ENCODE peak calls at places on chromosomes 4 and X, in eight cellular contexts. A is fibroblast of the aortic adventitia, J is AG09309, D is HepG2, S is dorsolateral prefrontal cortex, H is right atrium auricular region, C is tibial nerve, F is endodermal cell. N is an unnamed sample.

GRCh38 chrX:33062016-33062415 is 149.3 kb downstream of the DMD start:
- DNase-seq in J (no peak), D (no peak), A (no peak), S (no peak), C (no peak), H (no peak), F (no peak), N (no peak)

GRCh38 chr4:156781852-156782251 is 189.7 kb downstream of the PDGFC start:
- DNase-seq in C (no peak), H (no peak), D (no peak), S (no peak), A (peak), J (no peak), F (no peak), N (no peak)

GRCh38 chrX:138150709-138151108 is 560.8 kb downstream of the FGF13 start:
- DNase-seq in S (no peak), A (no peak), C (no peak), H (no peak), J (no peak), D (no peak), F (no peak), N (no peak)

GRCh38 chr4:99028187-99028586 is 32.7 kb downstream of the METAP1 start:
- DNase-seq in C (no peak), F (no peak), S (no peak), H (no peak), J (no peak), A (no peak), D (peak), N (no peak)

GRCh38 chr4:110059556-110060191 is 138.7 kb downstream of the ELOVL6 start:
- DNase-seq in D (no peak), A (peak), C (no peak), J (no peak), F (no peak), H (no peak), S (no peak), N (no peak)

GRCh38 chrX:38970845-38971244 is 169.6 kb downstream of the MID1IP1 start:
- DNase-seq in C (no peak), D (no peak), A (no peak), S (no peak), F (no peak), J (no peak), H (no peak), N (no peak)

GRCh38 chr4:38275331-38275821 is 315.2 kb downstream of the PTTG2 start:
- DNase-seq in A (no peak), D (peak), C (no peak), S (no peak), J (no peak), F (peak), H (no peak), N (no peak)

GRCh38 chr4:5988086-5988845 is 30.0 kb downstream of the C4orf50 start:
- DNase-seq in J (no peak), A (no peak), C (no peak), H (no peak), S (no peak), D (no peak), F (peak), N (no peak)

GRCh38 chrX:2228466-2228865 is 272.3 kb downstream of the DHRSX start:
- DNase-seq in S (no peak), D (no peak), A (no peak), F (no peak), J (no peak), H (no peak), C (no peak), N (no peak)

GRCh38 chr4:52836653-52837052 is 25.5 kb upstream of the RASL11B start:
- DNase-seq in H (no peak), F (no peak), A (no peak), C (no peak), J (peak), S (no peak), D (no peak), N (no peak)

GRCh38 chrX:40418413-40419195 is 162.2 kb upstream of the ATP6AP2 start:
- DNase-seq in H (no peak), D (no peak), J (no peak), C (no peak), A (no peak), S (no peak), F (no peak), N (peak)

GRCh38 chrX:9340619-9341304 is 124.1 kb upstream of the TBL1X start:
- DNase-seq in C (no peak), J (no peak), D (no peak), S (peak), F (peak), A (peak), H (no peak), N (no peak)

GRCh38 chrX:74705269-74705668 is 90.8 kb upstream of the RLIM start:
- DNase-seq in H (no peak), D (no peak), C (no peak), F (no peak), S (no peak), A (no peak), J (no peak), N (no peak)

GRCh38 chrX:108735087-108735679 is 1.2 kb downstream of the IRS4 start:
- DNase-seq in A (no peak), H (no peak), D (no peak), J (no peak), S (no peak), F (peak), C (no peak), N (no peak)

GRCh38 chrX:134764202-134764785 is 106.0 kb upstream of the PLAC1 start:
- DNase-seq in A (peak), C (no peak), H (no peak), D (peak), S (no peak), J (no peak), F (no peak), N (no peak)

GRCh38 chr4:122776916-122777315 is 44.4 kb downstream of the BBS12 start:
- DNase-seq in J (no peak), H (no peak), A (peak), C (no peak), F (no peak), S (no peak), D (no peak), N (no peak)

GRCh38 chr4:61079427-61079826 is 120.7 kb upstream of the ADGRL3 start:
- DNase-seq in S (no peak), D (no peak), J (no peak), C (no peak), H (no peak), A (no peak), F (no peak), N (peak)

GRCh38 chrX:123764967-123765871 is 32.4 kb upstream of the THOC2 start:
- DNase-seq in S (peak), F (peak), J (no peak), H (peak), A (peak), D (no peak), C (peak), N (peak)

GRCh38 chr4:11698846-11699590 is 270.3 kb upstream of the HS3ST1 start:
- DNase-seq in D (no peak), J (no peak), C (no peak), S (no peak), H (no peak), F (no peak), A (peak), N (peak)

GRCh38 chr4:47145630-47146029 is 114.3 kb downstream of the GABRB1 start:
- DNase-seq in H (no peak), S (no peak), F (no peak), D (peak), J (no peak), A (peak), C (no peak), N (peak)

GRCh38 chrX:52015794-52016193 is 53.2 kb downstream of the MAGED4B start:
- DNase-seq in J (no peak), F (no peak), S (no peak), A (no peak), H (no peak), D (no peak), C (no peak), N (no peak)

GRCh38 chrX:154409222-154409871 is at the start of gene DNASE1L1:
- DNase-seq in F (peak), S (no peak), H (peak), C (peak), A (peak), D (peak), J (peak), N (peak)

GRCh38 chrX:133089411-133089810 is 7.5 kb downstream of the USP26 start:
- DNase-seq in F (no peak), H (no peak), J (no peak), A (no peak), S (no peak), D (no peak), C (no peak), N (no peak)

GRCh38 chrX:19389217-19389616 is 45.5 kb downstream of the PDHA1 start:
- DNase-seq in C (no peak), J (no peak), H (peak), S (no peak), F (peak), D (no peak), A (no peak), N (no peak)

GRCh38 chrX:107684956-107685385 is 56.7 kb downstream of the PRPS1 start:
- DNase-seq in J (no peak), F (peak), S (no peak), C (peak), D (no peak), A (peak), H (peak), N (no peak)

GRCh38 chr4:108433832-108434231 is 186.5 kb upstream of the RPL34 start:
- DNase-seq in A (peak), H (no peak), F (no peak), S (no peak), C (no peak), D (no peak), J (peak), N (no peak)

GRCh38 chrX:21955398-21956189 is 15.1 kb downstream of the SMS start:
- DNase-seq in C (no peak), H (no peak), A (no peak), S (no peak), J (no peak), F (peak), D (no peak), N (no peak)

GRCh38 chr4:185941476-185941875 is 127.5 kb upstream of the TLR3 start:
- DNase-seq in H (no peak), J (no peak), A (peak), D (no peak), C (no peak), S (no peak), F (no peak), N (no peak)

GRCh38 chr4:41693629-41694028 is 54.9 kb downstream of the PHOX2B start:
- DNase-seq in H (no peak), F (no peak), S (no peak), C (no peak), J (peak), A (peak), D (peak), N (peak)

GRCh38 chr4:105236202-105236916 is 89.7 kb downstream of the TET2 start:
- DNase-seq in F (no peak), A (no peak), S (no peak), H (no peak), C (no peak), J (no peak), D (no peak), N (no peak)

GRCh38 chr4:7798215-7798995 is 141.3 kb downstream of the AFAP1 start:
- DNase-seq in J (no peak), C (no peak), H (no peak), S (no peak), A (peak), F (no peak), D (no peak), N (no peak)

GRCh38 chrX:9829308-9830267 is 43.4 kb downstream of the SHROOM2 start:
- DNase-seq in A (no peak), H (no peak), C (no peak), F (no peak), D (no peak), J (peak), S (no peak), N (peak)

GRCh38 chr4:165118256-165118909 is 5.7 kb upstream of the TMEM192 start:
- DNase-seq in H (no peak), J (no peak), F (no peak), S (no peak), D (no peak), A (no peak), C (no peak), N (no peak)

GRCh38 chr4:153258750-153259149 is 54.5 kb downstream of the TRIM2 start:
- DNase-seq in J (no peak), D (no peak), A (no peak), C (no peak), H (no peak), F (peak), S (no peak), N (no peak)

GRCh38 chr4:153259679-153260078 is 55.4 kb downstream of the TRIM2 start:
- DNase-seq in D (no peak), J (no peak), S (no peak), A (no peak), H (no peak), F (no peak), C (no peak), N (no peak)

GRCh38 chr4:153261431-153261830 is 57.2 kb downstream of the TRIM2 start:
- DNase-seq in C (no peak), J (peak), S (no peak), F (no peak), H (no peak), A (no peak), D (no peak), N (no peak)

GRCh38 chr4:153260553-153261306 is 56.5 kb downstream of the TRIM2 start:
- DNase-seq in S (no peak), F (no peak), H (no peak), C (no peak), A (peak), J (peak), D (no peak), N (no peak)

DNA sequence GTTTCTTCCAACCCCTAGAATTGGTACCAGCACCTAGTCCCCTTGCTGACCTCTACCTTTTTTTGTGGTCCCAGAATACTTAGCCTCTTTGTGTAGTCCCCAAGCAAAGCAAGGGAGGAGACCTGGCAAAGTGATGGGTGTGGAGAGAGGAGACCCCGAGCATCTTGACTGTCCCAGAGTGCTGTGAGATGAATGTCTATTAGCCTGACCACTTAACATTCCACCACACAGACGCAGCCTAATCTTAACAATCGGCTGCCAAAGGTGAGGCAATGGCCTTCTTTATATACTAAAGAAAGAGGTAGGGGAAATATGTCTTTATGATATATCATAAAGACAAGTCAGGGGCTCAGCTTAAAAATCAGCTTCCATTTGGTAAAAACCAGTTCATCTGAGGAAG is 55.9 kb downstream of the TRIM2 start:
- DNase-seq in F (peak), J (no peak), A (peak), H (no peak), C (no peak), S (no peak), D (no peak), N (no peak)
- TF ChIP-seq CTCF in F (no peak), J (no peak), A (no peak), H (no peak), C (no peak), S (no peak), D (no peak), N (no peak)

DNA sequence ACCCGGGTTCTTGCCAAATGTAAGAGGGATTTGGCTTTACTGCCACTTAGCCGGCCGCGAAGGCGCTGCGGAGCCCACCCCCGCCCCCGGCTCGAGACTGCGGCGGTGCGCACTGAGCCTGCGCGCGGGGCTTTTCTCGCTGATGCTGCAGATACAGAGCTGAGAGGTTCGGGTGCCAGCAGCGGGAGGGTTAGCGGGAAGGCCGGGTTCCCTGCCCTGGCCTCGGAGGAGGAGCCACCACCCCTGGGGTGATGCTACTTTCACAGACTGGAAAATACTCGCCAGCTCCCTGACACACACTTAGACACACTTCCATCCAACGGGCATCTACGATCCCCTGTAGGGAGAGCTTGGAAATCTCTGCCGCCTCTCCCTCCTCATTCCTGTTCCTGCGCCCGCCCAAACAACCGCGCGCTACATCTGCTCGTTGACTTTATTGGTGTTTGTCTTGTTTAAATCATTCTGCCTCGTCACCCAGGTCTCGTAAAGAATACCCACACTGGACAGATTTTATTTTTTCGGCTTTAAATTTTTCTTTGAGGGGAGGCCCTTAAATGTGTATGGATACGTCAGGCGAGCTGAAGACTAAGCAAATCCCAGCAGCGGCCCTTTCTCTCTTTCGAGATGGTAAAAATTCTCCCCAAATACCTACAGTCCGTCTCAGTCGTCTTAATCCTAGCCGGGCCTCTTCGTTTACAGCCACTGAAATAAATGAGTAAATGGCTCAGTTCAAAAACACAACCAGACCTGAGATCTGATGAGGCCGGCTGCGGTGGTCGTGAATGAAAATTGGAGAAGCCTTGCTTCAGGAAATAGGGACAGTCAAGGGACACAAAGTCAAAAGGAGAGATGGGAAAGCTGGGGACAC is 1.9 kb upstream of the PCDH7 start:
- DNase-seq in F (peak), A (peak), H (no peak), S (no peak), C (no peak), J (no peak), D (no peak), N (no peak)
- H3K4me3 ChIP-seq in F (peak), A (peak), H (peak), S (peak), C (peak), J (peak), D (no peak), N (peak)

GRCh38 chrX:94107981-94108380 is 434.0 kb downstream of the FAM133A start:
- DNase-seq in S (no peak), H (no peak), A (no peak), D (no peak), F (no peak), C (no peak), J (no peak), N (no peak)
- TF ChIP-seq CTCF in S (no peak), H (no peak), A (peak), D (no peak), F (peak), C (no peak), J (peak), N (no peak)

GRCh38 chrX:106168107-106168506 is at the start of gene PWWP3B:
- DNase-seq in C (peak), D (no peak), H (no peak), A (no peak), S (no peak), F (peak), J (no peak), N (peak)
- H3K4me3 ChIP-seq in C (peak), D (no peak), H (no peak), A (no peak), S (peak), F (peak), J (no peak), N (peak)

GRCh38 chr4:147839651-147840050 is 107.8 kb downstream of the ARHGAP10 start:
- DNase-seq in F (no peak), H (no peak), C (no peak), J (no peak), D (no peak), S (no peak), A (no peak), N (no peak)

GRCh38 chr4:147842573-147842972 is 110.7 kb downstream of the ARHGAP10 start:
- DNase-seq in S (no peak), J (no peak), A (peak), F (no peak), H (no peak), D (no peak), C (no peak), N (no peak)

GRCh38 chr4:147846318-147847135 is 114.6 kb downstream of the ARHGAP10 start:
- DNase-seq in C (no peak), S (no peak), D (no peak), J (no peak), H (no peak), F (no peak), A (no peak), N (no peak)

GRCh38 chr4:147840846-147841732 is 109.2 kb downstream of the ARHGAP10 start:
- DNase-seq in A (peak), F (no peak), H (no peak), J (no peak), S (no peak), C (no peak), D (no peak), N (no peak)

GRCh38 chr4:147843162-147843561 is 111.3 kb downstream of the ARHGAP10 start:
- DNase-seq in J (no peak), H (no peak), A (no peak), D (peak), F (peak), S (no peak), C (no peak), N (no peak)
- TF ChIP-seq CTCF in J (no peak), H (no peak), A (no peak), D (no peak), F (peak), S (no peak), C (no peak), N (no peak)

GRCh38 chr4:89298160-89298559 is 9.4 kb downstream of the GPRIN3 start:
- DNase-seq in C (no peak), S (no peak), J (no peak), D (no peak), A (no peak), H (no peak), F (no peak), N (no peak)

GRCh38 chr4:89300490-89300889 is 7.1 kb downstream of the GPRIN3 start:
- DNase-seq in J (no peak), D (no peak), F (no peak), H (no peak), A (no peak), C (no peak), S (no peak), N (no peak)

GRCh38 chr4:89300060-89300459 is 7.5 kb downstream of the GPRIN3 start:
- DNase-seq in A (no peak), S (no peak), C (no peak), F (no peak), H (no peak), D (no peak), J (no peak), N (no peak)

GRCh38 chr4:89298788-89299152 is 8.8 kb downstream of the GPRIN3 start:
- DNase-seq in F (no peak), D (no peak), A (peak), J (no peak), H (no peak), C (no peak), S (no peak), N (peak)

GRCh38 chr4:89299153-89299789 is 8.3 kb downstream of the GPRIN3 start:
- DNase-seq in D (no peak), A (no peak), J (no peak), F (no peak), S (no peak), H (no peak), C (no peak), N (no peak)
- H3K4me3 ChIP-seq in D (no peak), A (no peak), J (no peak), F (no peak), S (peak), H (peak), C (peak), N (no peak)

GRCh38 chr4:146175541-146176453 is at the start of gene LSM6:
- DNase-seq in D (peak), A (peak), J (peak), F (peak), S (peak), C (peak), H (peak), N (peak)
- TF ChIP-seq CTCF in D (peak), A (peak), J (peak), F (peak), S (peak), C (no peak), H (no peak), N (no peak)

GRCh38 chr4:88822034-88822433 is 124.4 kb upstream of the NAP1L5 start:
- DNase-seq in S (no peak), C (no peak), A (no peak), D (no peak), F (no peak), H (no peak), J (no peak), N (no peak)
- H3K4me3 ChIP-seq in S (peak), C (peak), A (peak), D (peak), F (peak), H (peak), J (no peak), N (peak)

DNA sequence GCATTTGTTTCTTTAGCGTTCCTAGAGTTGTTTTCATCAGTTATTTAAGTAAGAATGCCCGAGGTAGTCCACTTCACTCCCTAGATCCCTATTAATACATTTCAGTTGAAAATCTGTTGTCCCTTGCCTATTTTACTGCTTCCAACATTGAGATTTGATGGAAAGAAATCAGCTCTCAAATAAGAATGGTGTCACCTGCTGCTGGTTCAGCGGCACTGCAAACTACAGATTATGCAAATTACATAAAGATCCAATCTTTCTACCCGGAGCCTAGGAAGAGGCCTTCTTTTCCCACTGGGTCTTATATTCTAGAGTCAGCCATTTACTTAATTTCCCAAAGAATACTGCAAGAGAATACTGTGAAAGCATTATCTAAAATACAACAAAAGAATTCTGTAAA is 597.6 kb upstream of the MAGEB2 start:
- DNase-seq in H (no peak), S (no peak), C (no peak), F (no peak), A (peak), D (no peak), J (no peak), N (no peak)
- TF ChIP-seq CTCF in H (no peak), S (no peak), C (no peak), F (peak), A (peak), D (no peak), J (peak), N (peak)